ENCODE peak calls at places on chromosome 9, in nine cellular contexts. U is tibial artery, L is mucosa of descending colon, V is cardiac muscle cell, I is adipocyte, H is A549, R is psoas muscle, T is foreskin keratinocyte, Z is stomach. W is an unnamed sample. For H3K4me1, the result is how much of the 10 kb centered on the place peaks cover.

GRCh38 chr9:120393386-120394057 is 186.4 kb downstream of the CDK5RAP2 start:
- DNase-seq in U (no peak), L (no peak), V (no peak), I (peak), H (no peak), R (no peak), T (no peak), Z (no peak), W (no peak)

GRCh38 chr9:130172858-130173461 is 756 bp downstream of the NCS1 start:
- DNase-seq in U (no peak), L (no peak), V (peak), I (peak), H (peak), R (no peak), T (no peak), Z (no peak), W (no peak)

GRCh38 chr9:79687131-79687447 is 115.3 kb downstream of the TLE4 start:
- DNase-seq in U (no peak), L (no peak), V (no peak), I (no peak), H (no peak), R (no peak), T (no peak), Z (no peak), W (no peak)

GRCh38 chr9:127930298-127931091 is at the start of gene PIP5KL1:
- DNase-seq in U (peak), L (peak), V (peak), I (peak), H (peak), R (peak), T (peak), Z (peak), W (peak)

GRCh38 chr9:97470076-97470475 is 31.4 kb upstream of the TMOD1 start:
- DNase-seq in U (no peak), L (no peak), V (peak), I (no peak), H (no peak), R (no peak), T (no peak), Z (no peak), W (no peak)

GRCh38 chr9:137827908-137828526 is 49.6 kb upstream of the CACNA1B start:
- DNase-seq in U (no peak), L (no peak), V (no peak), I (no peak), H (no peak), R (no peak), T (no peak), Z (no peak), W (no peak)

GRCh38 chr9:78363221-78363620 is 66.3 kb downstream of the PSAT1 start:
- DNase-seq in U (no peak), L (no peak), V (no peak), I (peak), H (no peak), R (no peak), T (no peak), Z (no peak), W (no peak)

GRCh38 chr9:91302831-91303230 is 58.9 kb downstream of the AUH start:
- DNase-seq in U (no peak), L (no peak), V (no peak), I (peak), H (peak), R (no peak), T (peak), Z (no peak), W (no peak)

GRCh38 chr9:90538566-90538965 is 104.1 kb downstream of the DIRAS2 start:
- DNase-seq in U (no peak), L (no peak), V (no peak), I (no peak), H (no peak), R (no peak), T (no peak), Z (no peak), W (no peak)

GRCh38 chr9:89742660-89743059 is 137.8 kb downstream of the GADD45G start:
- DNase-seq in U (no peak), L (no peak), V (no peak), I (no peak), H (no peak), R (no peak), T (no peak), Z (no peak), W (no peak)

GRCh38 chr9:87236546-87236945 is 261.1 kb upstream of the DAPK1 start:
- DNase-seq in U (no peak), L (no peak), V (no peak), I (peak), H (no peak), R (no peak), T (no peak), Z (no peak), W (no peak)

GRCh38 chr9:30925126-30925525 is 1459.3 kb upstream of the ACO1 start:
- DNase-seq in U (no peak), L (no peak), V (no peak), I (no peak), H (no peak), R (no peak), T (no peak), Z (no peak), W (no peak)

GRCh38 chr9:34513567-34514214 is 9.1 kb downstream of the ENHO start:
- DNase-seq in U (peak), L (no peak), V (peak), I (no peak), H (no peak), R (no peak), T (no peak), Z (peak), W (peak)

GRCh38 chr9:136159851-136160250 is 41.2 kb upstream of the TMEM250 start:
- DNase-seq in U (no peak), L (peak), V (no peak), I (no peak), H (no peak), R (no peak), T (no peak), Z (no peak), W (no peak)

GRCh38 chr9:107079589-107079988 is 203.5 kb upstream of the RAD23B start:
- DNase-seq in U (no peak), L (no peak), V (no peak), I (no peak), H (no peak), R (no peak), T (no peak), Z (no peak), W (no peak)

GRCh38 chr9:14321517-14322125 is 7.7 kb upstream of the NFIB start:
- DNase-seq in U (no peak), L (no peak), V (no peak), I (peak), H (no peak), R (no peak), T (peak), Z (no peak), W (peak)

GRCh38 chr9:21677834-21678233 is 124.6 kb upstream of the MTAP start:
- DNase-seq in U (no peak), L (no peak), V (no peak), I (peak), H (peak), R (no peak), T (peak), Z (no peak), W (no peak)

GRCh38 chr9:4837768-4838546 is 45.2 kb downstream of the RCL1 start:
- DNase-seq in U (peak), L (no peak), V (no peak), I (peak), H (no peak), R (no peak), T (no peak), Z (no peak), W (no peak)

GRCh38 chr9:14748373-14748772 is 25.8 kb upstream of the CER1 start:
- DNase-seq in U (no peak), L (no peak), V (no peak), I (no peak), H (no peak), R (no peak), T (no peak), Z (no peak), W (no peak)

GRCh38 chr9:136100700-136101614 is 5.9 kb upstream of the NACC2 start:
- DNase-seq in U (no peak), L (no peak), V (no peak), I (no peak), H (no peak), R (no peak), T (no peak), Z (no peak), W (peak)

GRCh38 chr9:110427497-110428104 is 89.9 kb upstream of the TXNDC8 start:
- DNase-seq in U (peak), L (no peak), V (peak), I (peak), H (peak), R (no peak), T (peak), Z (peak), W (no peak)

GRCh38 chr9:74496819-74497749 is at the start of gene RORB:
- DNase-seq in U (peak), L (peak), V (peak), I (peak), H (no peak), R (peak), T (no peak), Z (peak), W (peak)

GRCh38 chr9:104503440-104503839 is 623 bp upstream of the OR13F1 start:
- DNase-seq in U (no peak), L (no peak), V (no peak), I (no peak), H (no peak), R (no peak), T (no peak), Z (no peak), W (no peak)

GRCh38 chr9:104503963-104504362 is at the start of gene OR13F1:
- DNase-seq in U (no peak), L (no peak), V (no peak), I (no peak), H (no peak), R (no peak), T (no peak), Z (no peak), W (no peak)

DNA sequence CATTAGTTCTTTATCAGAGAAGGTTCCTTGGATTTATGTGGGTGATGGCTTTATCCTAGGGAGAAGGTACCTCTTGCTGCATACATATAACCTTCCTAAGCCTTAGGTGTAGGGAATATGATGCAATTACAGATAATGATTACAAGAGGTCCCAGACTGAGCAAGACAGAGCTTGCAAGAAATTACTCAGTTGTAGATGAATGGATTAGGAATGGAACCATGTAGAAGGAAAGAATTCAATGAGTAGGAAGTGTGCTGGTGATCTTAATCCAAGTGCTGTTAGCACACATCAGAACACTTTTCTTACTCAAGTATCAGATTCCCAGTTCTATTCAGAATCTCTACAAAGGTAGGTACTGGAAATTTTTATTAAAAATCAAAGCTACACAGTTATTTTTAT is 2.5 kb downstream of the OR13F1 start:
- DNase-seq in U (no peak), L (no peak), V (no peak), I (no peak), H (no peak), R (no peak), T (peak), Z (no peak), W (no peak)
- H3K4me1 ChIP-seq in U (under half), L (under half), V (under half), I (under half), H (under half), R (under half), T (under half), Z (under half), W (under half)

GRCh38 chr9:76759726-76760125 is 4.5 kb upstream of the PCA3 start:
- DNase-seq in U (peak), L (peak), V (no peak), I (no peak), H (no peak), R (no peak), T (no peak), Z (no peak), W (no peak)
- H3K4me1 ChIP-seq in U (under half), L (under half), V (under half), I (under half), H (under half), R (under half), T (under half), Z (under half), W (under half)

GRCh38 chr9:36204906-36205547 is 14.3 kb downstream of the CLTA start:
- DNase-seq in U (no peak), L (no peak), V (peak), I (no peak), H (peak), R (no peak), T (no peak), Z (no peak), W (no peak)
- H3K4me1 ChIP-seq in U (under half), L (under half), V (under half), I (under half), H (under half), R (under half), T (under half), Z (under half), W (under half)

DNA sequence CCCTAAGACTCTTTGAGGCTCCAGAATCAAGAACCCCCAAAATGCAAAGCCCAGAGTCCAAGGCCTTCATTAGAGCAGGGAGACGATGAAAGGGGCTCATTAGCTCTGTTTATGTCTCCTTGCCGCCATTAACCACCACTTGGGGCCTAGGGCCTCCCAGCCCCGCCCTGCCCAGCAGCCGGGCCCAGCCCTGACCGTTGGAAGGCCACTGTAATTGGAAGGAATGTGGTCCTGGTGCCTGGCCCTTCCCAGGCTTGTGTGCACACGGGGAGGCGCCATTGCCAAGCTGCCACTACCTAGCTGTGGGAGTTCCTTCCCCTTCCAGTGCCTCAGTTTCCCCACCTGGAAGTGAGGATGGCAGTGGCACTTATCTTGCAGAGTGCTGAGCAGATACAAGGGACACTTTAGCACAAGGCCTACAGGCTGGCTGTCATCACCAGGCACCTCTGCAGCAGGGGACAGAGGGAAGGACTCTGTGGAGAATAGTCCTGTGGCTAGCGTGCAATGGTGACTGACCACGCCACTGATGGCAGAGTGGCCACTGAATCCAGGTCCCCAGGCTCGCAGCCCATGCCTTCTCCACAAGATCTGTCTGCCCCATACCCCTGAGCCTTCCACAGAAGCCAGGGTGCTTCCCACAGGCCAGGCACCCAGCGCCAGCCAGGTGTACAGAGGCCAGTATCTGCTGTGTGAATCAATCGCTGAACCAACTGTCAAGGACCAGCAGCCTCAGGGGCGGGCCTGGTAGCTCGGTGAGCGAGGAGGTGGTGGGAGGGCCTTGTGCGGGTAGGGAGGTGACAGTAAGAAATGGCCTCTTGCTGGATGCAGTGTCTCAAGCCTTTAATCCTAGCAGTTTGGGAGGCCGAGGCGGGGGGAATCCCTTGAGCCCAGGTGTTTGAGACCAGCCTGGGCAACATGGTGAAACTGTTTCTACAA is 20.8 kb downstream of the GBGT1 start:
- DNase-seq in U (no peak), L (peak), V (no peak), I (no peak), H (no peak), R (no peak), T (no peak), Z (peak), W (no peak)
- H3K4me1 ChIP-seq in U (under half), L (half or more), V (under half), I (under half), H (under half), R (under half), T (under half), Z (half or more), W (under half)